ENCODE peak calls at places on chromosome 1, in six cellular contexts. One of them, this sample, is unnamed.

GRCh38 chr1:110672001-110672752 is 2.6 kb downstream of the KCNA3 start:
- DNase-seq in fibroblast of mammary gland: peak
- DNase-seq in esophagus muscularis mucosa: no peak
- DNase-seq in endodermal cell: peak
- DNase-seq in breast epithelium: no peak
- DNase-seq in hepatocyte: no peak
- DNase-seq in this sample: no peak

GRCh38 chr1:100759188-100759587 is 39.6 kb downstream of the VCAM1 start:
- DNase-seq in fibroblast of mammary gland: no peak
- DNase-seq in esophagus muscularis mucosa: no peak
- DNase-seq in endodermal cell: no peak
- DNase-seq in breast epithelium: no peak
- DNase-seq in hepatocyte: no peak
- DNase-seq in this sample: no peak

GRCh38 chr1:234154320-234155251 is 218.7 kb upstream of the COA6 start:
- DNase-seq in fibroblast of mammary gland: peak
- DNase-seq in esophagus muscularis mucosa: peak
- DNase-seq in endodermal cell: peak
- DNase-seq in breast epithelium: no peak
- DNase-seq in hepatocyte: peak
- DNase-seq in this sample: peak

GRCh38 chr1:87330954-87331318 is 2.3 kb downstream of the LMO4 start:
- DNase-seq in fibroblast of mammary gland: no peak
- DNase-seq in esophagus muscularis mucosa: no peak
- DNase-seq in endodermal cell: peak
- DNase-seq in breast epithelium: no peak
- DNase-seq in hepatocyte: no peak
- DNase-seq in this sample: no peak

GRCh38 chr1:15468145-15468544 is 7.8 kb upstream of the CELA2B start:
- DNase-seq in fibroblast of mammary gland: no peak
- DNase-seq in esophagus muscularis mucosa: no peak
- DNase-seq in endodermal cell: no peak
- DNase-seq in breast epithelium: no peak
- DNase-seq in hepatocyte: no peak
- DNase-seq in this sample: no peak

GRCh38 chr1:246798107-246798506 is 73.9 kb downstream of the SCCPDH start:
- DNase-seq in fibroblast of mammary gland: no peak
- DNase-seq in esophagus muscularis mucosa: no peak
- DNase-seq in endodermal cell: no peak
- DNase-seq in breast epithelium: no peak
- DNase-seq in hepatocyte: no peak
- DNase-seq in this sample: no peak

GRCh38 chr1:173478099-173478555 is 992 bp downstream of the PRDX6 start:
- DNase-seq in fibroblast of mammary gland: peak
- DNase-seq in esophagus muscularis mucosa: no peak
- DNase-seq in endodermal cell: peak
- DNase-seq in breast epithelium: peak
- DNase-seq in hepatocyte: peak
- DNase-seq in this sample: peak

GRCh38 chr1:162235261-162235780 is 141.3 kb downstream of the SPATA46 start:
- DNase-seq in fibroblast of mammary gland: peak
- DNase-seq in esophagus muscularis mucosa: no peak
- DNase-seq in endodermal cell: no peak
- DNase-seq in breast epithelium: no peak
- DNase-seq in hepatocyte: no peak
- DNase-seq in this sample: peak

GRCh38 chr1:9652379-9653194 is 1.1 kb downstream of the PIK3CD start:
- DNase-seq in fibroblast of mammary gland: no peak
- DNase-seq in esophagus muscularis mucosa: no peak
- DNase-seq in endodermal cell: no peak
- DNase-seq in breast epithelium: no peak
- DNase-seq in hepatocyte: no peak
- DNase-seq in this sample: no peak

GRCh38 chr1:84892657-84893618 is at the start of gene LPAR3:
- DNase-seq in fibroblast of mammary gland: peak
- DNase-seq in esophagus muscularis mucosa: peak
- DNase-seq in endodermal cell: peak
- DNase-seq in breast epithelium: no peak
- DNase-seq in hepatocyte: peak
- DNase-seq in this sample: no peak

GRCh38 chr1:42845866-42846256 is 552 bp upstream of the ZNF691 start:
- DNase-seq in fibroblast of mammary gland: no peak
- DNase-seq in esophagus muscularis mucosa: no peak
- DNase-seq in endodermal cell: no peak
- DNase-seq in breast epithelium: no peak
- DNase-seq in hepatocyte: no peak
- DNase-seq in this sample: no peak
- H3K4me3 ChIP-seq in fibroblast of mammary gland: peak
- H3K4me3 ChIP-seq in esophagus muscularis mucosa: peak
- H3K4me3 ChIP-seq in endodermal cell: peak
- H3K4me3 ChIP-seq in breast epithelium: peak
- H3K4me3 ChIP-seq in hepatocyte: peak
- H3K4me3 ChIP-seq in this sample: peak

DNA sequence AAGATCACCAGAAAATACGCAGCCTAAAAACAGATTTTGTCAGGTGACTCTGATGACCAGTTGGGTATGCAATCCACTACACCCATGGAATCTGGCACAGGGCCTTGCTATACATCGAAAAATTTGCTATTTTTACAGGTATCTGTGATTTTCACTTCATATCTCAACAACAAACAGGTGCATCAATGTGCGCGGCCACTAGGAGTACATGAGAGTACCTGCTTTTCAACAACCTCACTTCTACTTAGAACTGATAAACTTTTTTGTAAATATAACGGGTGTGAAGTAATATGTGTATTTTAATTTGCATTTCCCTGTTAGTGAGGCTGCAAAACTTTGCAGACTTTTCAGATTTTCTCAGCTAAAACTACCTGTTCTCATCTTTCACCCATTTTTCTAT is 80.8 kb downstream of the SLC45A1 start:
- DNase-seq in fibroblast of mammary gland: no peak
- DNase-seq in esophagus muscularis mucosa: no peak
- DNase-seq in endodermal cell: no peak
- DNase-seq in breast epithelium: no peak
- DNase-seq in hepatocyte: no peak
- DNase-seq in this sample: no peak
- TF ChIP-seq CTCF in fibroblast of mammary gland: peak
- TF ChIP-seq CTCF in esophagus muscularis mucosa: peak
- TF ChIP-seq CTCF in endodermal cell: peak
- TF ChIP-seq CTCF in breast epithelium: no peak
- TF ChIP-seq CTCF in hepatocyte: no peak
- TF ChIP-seq CTCF in this sample: no peak

GRCh38 chr1:226427131-226427530 is 19.2 kb upstream of the PARP1 start:
- DNase-seq in fibroblast of mammary gland: no peak
- DNase-seq in esophagus muscularis mucosa: no peak
- DNase-seq in endodermal cell: no peak
- DNase-seq in breast epithelium: no peak
- DNase-seq in hepatocyte: no peak
- DNase-seq in this sample: no peak

GRCh38 chr1:226424228-226425003 is 16.5 kb upstream of the PARP1 start:
- DNase-seq in fibroblast of mammary gland: peak
- DNase-seq in esophagus muscularis mucosa: no peak
- DNase-seq in endodermal cell: peak
- DNase-seq in breast epithelium: no peak
- DNase-seq in hepatocyte: peak
- DNase-seq in this sample: peak

GRCh38 chr1:226422478-226422877 is 14.6 kb upstream of the PARP1 start:
- DNase-seq in fibroblast of mammary gland: no peak
- DNase-seq in esophagus muscularis mucosa: no peak
- DNase-seq in endodermal cell: peak
- DNase-seq in breast epithelium: no peak
- DNase-seq in hepatocyte: no peak
- DNase-seq in this sample: no peak

GRCh38 chr1:226425431-226426031 is 17.6 kb upstream of the PARP1 start:
- DNase-seq in fibroblast of mammary gland: peak
- DNase-seq in esophagus muscularis mucosa: no peak
- DNase-seq in endodermal cell: no peak
- DNase-seq in breast epithelium: no peak
- DNase-seq in hepatocyte: no peak
- DNase-seq in this sample: no peak

GRCh38 chr1:226425004-226425378 is 17.1 kb upstream of the PARP1 start:
- DNase-seq in fibroblast of mammary gland: no peak
- DNase-seq in esophagus muscularis mucosa: no peak
- DNase-seq in endodermal cell: no peak
- DNase-seq in breast epithelium: no peak
- DNase-seq in hepatocyte: no peak
- DNase-seq in this sample: no peak
- H3K4me3 ChIP-seq in fibroblast of mammary gland: no peak
- H3K4me3 ChIP-seq in esophagus muscularis mucosa: no peak
- H3K4me3 ChIP-seq in endodermal cell: no peak
- H3K4me3 ChIP-seq in breast epithelium: no peak
- H3K4me3 ChIP-seq in hepatocyte: no peak
- H3K4me3 ChIP-seq in this sample: no peak

GRCh38 chr1:55604749-55605148 is 389.6 kb upstream of the USP24 start:
- DNase-seq in fibroblast of mammary gland: no peak
- DNase-seq in esophagus muscularis mucosa: peak
- DNase-seq in endodermal cell: no peak
- DNase-seq in breast epithelium: no peak
- DNase-seq in hepatocyte: no peak
- DNase-seq in this sample: no peak
- TF ChIP-seq CTCF in fibroblast of mammary gland: no peak
- TF ChIP-seq CTCF in esophagus muscularis mucosa: no peak
- TF ChIP-seq CTCF in endodermal cell: no peak
- TF ChIP-seq CTCF in breast epithelium: no peak
- TF ChIP-seq CTCF in hepatocyte: no peak
- TF ChIP-seq CTCF in this sample: no peak

DNA sequence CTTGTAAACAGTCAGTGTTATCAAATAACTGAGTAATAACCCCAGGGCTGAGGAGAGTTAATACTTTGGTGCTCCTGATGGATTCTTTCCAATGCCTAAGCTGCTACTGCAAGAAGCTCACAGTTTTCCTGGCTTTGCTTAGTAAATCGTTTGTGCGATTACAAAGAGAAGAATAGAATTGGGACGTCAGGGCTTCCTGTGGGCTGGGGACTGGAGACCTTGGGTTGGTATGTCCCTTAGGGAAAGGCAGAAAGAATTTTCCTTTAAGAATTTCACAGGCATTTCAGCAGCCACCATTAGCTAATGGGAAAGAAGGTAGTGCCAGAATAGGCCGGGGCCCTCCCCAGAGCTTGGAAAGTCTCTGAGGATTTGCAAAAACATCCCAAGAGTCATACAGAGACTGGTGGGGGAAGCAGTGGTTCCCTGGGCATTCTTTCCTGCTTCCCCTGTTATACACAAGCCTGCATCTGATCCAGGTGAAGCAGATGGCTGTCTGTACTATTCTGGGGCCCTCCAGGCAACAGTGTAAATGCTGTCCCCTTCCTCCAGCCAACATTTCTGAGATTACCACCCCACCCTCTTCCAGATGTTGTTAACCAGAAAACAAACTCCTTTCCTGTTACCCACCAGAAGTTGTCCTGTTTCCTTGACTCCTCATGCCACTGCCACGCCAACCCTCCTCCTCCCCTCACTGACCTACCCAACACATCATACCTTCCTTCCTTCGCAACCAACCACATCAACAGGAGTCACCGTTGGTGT is 40.2 kb downstream of the PLXNA2 start:
- DNase-seq in fibroblast of mammary gland: peak
- DNase-seq in esophagus muscularis mucosa: no peak
- DNase-seq in endodermal cell: peak
- DNase-seq in breast epithelium: no peak
- DNase-seq in hepatocyte: no peak
- DNase-seq in this sample: peak
- H3K4me3 ChIP-seq in fibroblast of mammary gland: no peak
- H3K4me3 ChIP-seq in esophagus muscularis mucosa: no peak
- H3K4me3 ChIP-seq in endodermal cell: no peak
- H3K4me3 ChIP-seq in breast epithelium: no peak
- H3K4me3 ChIP-seq in hepatocyte: no peak
- H3K4me3 ChIP-seq in this sample: no peak

GRCh38 chr1:220727523-220727922 is 20.6 kb upstream of the MTARC2 start:
- DNase-seq in fibroblast of mammary gland: no peak
- DNase-seq in esophagus muscularis mucosa: no peak
- DNase-seq in endodermal cell: no peak
- DNase-seq in breast epithelium: no peak
- DNase-seq in hepatocyte: no peak
- DNase-seq in this sample: no peak

GRCh38 chr1:220732621-220733020 is 15.5 kb upstream of the MTARC2 start:
- DNase-seq in fibroblast of mammary gland: no peak
- DNase-seq in esophagus muscularis mucosa: peak
- DNase-seq in endodermal cell: no peak
- DNase-seq in breast epithelium: no peak
- DNase-seq in hepatocyte: no peak
- DNase-seq in this sample: no peak

GRCh38 chr1:220732137-220732536 is 16.0 kb upstream of the MTARC2 start:
- DNase-seq in fibroblast of mammary gland: no peak
- DNase-seq in esophagus muscularis mucosa: no peak
- DNase-seq in endodermal cell: no peak
- DNase-seq in breast epithelium: no peak
- DNase-seq in hepatocyte: no peak
- DNase-seq in this sample: no peak

DNA sequence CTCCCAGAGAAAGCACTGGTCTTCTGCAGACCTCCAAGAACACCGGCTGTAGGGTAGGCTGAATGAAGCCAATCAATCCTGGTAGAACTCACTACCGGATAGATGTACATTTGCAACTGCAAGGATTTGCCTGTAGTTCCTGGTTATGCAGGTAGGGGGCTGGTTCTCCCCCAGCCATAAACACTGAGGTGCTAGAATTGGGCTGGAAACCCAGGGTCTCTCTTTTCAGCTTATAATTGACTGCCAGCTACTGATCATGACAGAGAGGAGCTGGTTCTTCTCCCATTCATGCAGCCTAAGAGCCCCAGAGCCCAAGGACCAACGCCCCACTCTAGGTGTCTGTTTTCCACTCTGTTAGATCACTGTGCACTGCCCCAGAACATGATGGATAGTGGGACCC is 21.5 kb upstream of the MTARC2 start:
- DNase-seq in fibroblast of mammary gland: no peak
- DNase-seq in esophagus muscularis mucosa: no peak
- DNase-seq in endodermal cell: peak
- DNase-seq in breast epithelium: no peak
- DNase-seq in hepatocyte: no peak
- DNase-seq in this sample: no peak
- TF ChIP-seq CTCF in fibroblast of mammary gland: peak
- TF ChIP-seq CTCF in esophagus muscularis mucosa: peak
- TF ChIP-seq CTCF in endodermal cell: peak
- TF ChIP-seq CTCF in breast epithelium: no peak
- TF ChIP-seq CTCF in hepatocyte: no peak
- TF ChIP-seq CTCF in this sample: peak

DNA sequence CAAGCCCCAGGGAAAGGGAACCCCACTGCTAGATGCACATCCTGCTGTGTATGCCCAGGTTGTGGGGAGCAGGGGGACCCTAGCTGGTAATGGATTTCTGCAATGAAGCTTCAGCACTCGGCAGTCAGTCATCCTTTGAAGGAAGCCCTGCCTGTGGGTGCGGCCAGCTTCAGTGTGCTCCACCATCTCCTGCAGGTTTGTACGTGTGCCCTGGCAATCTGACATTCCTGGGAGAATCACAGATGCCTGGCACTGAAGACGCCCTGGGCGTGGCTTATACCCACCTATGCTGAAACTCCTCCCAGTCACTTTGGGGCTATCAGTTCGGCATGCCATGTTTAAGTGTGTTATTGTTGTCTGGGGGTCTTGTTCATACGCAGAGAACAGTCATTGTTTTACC is 6.8 kb downstream of the SPRR5 start:
- DNase-seq in fibroblast of mammary gland: no peak
- DNase-seq in esophagus muscularis mucosa: no peak
- DNase-seq in endodermal cell: no peak
- DNase-seq in breast epithelium: no peak
- DNase-seq in hepatocyte: no peak
- DNase-seq in this sample: no peak
- H3K4me3 ChIP-seq in fibroblast of mammary gland: no peak
- H3K4me3 ChIP-seq in esophagus muscularis mucosa: no peak
- H3K4me3 ChIP-seq in endodermal cell: no peak
- H3K4me3 ChIP-seq in breast epithelium: no peak
- H3K4me3 ChIP-seq in hepatocyte: no peak
- H3K4me3 ChIP-seq in this sample: no peak

This sample was measured in astrocyte of the spinal cord.